ENCODE peak calls at places on chromosomes 2 and 18, in five cellular contexts. One of them, this sample, is unnamed.

GRCh38 chr2:165239230-165239629 is at the start of gene SCN2A:
- DNase-seq in transverse colon: no peak
- DNase-seq in AG09319: peak
- DNase-seq in lower lobe of right lung: no peak
- DNase-seq in nephron progenitor cell: peak
- DNase-seq in this sample: no peak

GRCh38 chr2:25161055-25161781 is 7.2 kb downstream of the POMC start:
- DNase-seq in nephron progenitor cell: no peak
- DNase-seq in transverse colon: peak
- DNase-seq in AG09319: no peak
- DNase-seq in lower lobe of right lung: peak
- DNase-seq in this sample: peak

GRCh38 chr2:233012301-233012971 is 620 bp downstream of the NGEF start:
- DNase-seq in AG09319: no peak
- DNase-seq in transverse colon: peak
- DNase-seq in nephron progenitor cell: no peak
- DNase-seq in lower lobe of right lung: no peak
- DNase-seq in this sample: no peak

GRCh38 chr18:68342039-68342659 is 372.8 kb downstream of the TMX3 start:
- DNase-seq in transverse colon: no peak
- DNase-seq in nephron progenitor cell: no peak
- DNase-seq in AG09319: no peak
- DNase-seq in lower lobe of right lung: no peak
- DNase-seq in this sample: no peak

GRCh38 chr2:40256649-40257048 is 195.2 kb downstream of the SLC8A1 start:
- DNase-seq in nephron progenitor cell: no peak
- DNase-seq in lower lobe of right lung: no peak
- DNase-seq in transverse colon: no peak
- DNase-seq in AG09319: no peak
- DNase-seq in this sample: no peak

GRCh38 chr2:112483047-112483473 is 1.1 kb downstream of the TTL start:
- DNase-seq in nephron progenitor cell: peak
- DNase-seq in AG09319: no peak
- DNase-seq in transverse colon: no peak
- DNase-seq in lower lobe of right lung: no peak
- DNase-seq in this sample: no peak

GRCh38 chr2:54099834-54100595 is 15.4 kb upstream of the ACYP2 start:
- DNase-seq in transverse colon: peak
- DNase-seq in AG09319: no peak
- DNase-seq in nephron progenitor cell: no peak
- DNase-seq in lower lobe of right lung: no peak
- DNase-seq in this sample: no peak

GRCh38 chr2:105417789-105418475 is 19.1 kb upstream of the FHL2 start:
- DNase-seq in lower lobe of right lung: no peak
- DNase-seq in transverse colon: no peak
- DNase-seq in nephron progenitor cell: no peak
- DNase-seq in AG09319: no peak
- DNase-seq in this sample: no peak

GRCh38 chr18:75811156-75811555 is 383.7 kb upstream of the SMIM21 start:
- DNase-seq in nephron progenitor cell: no peak
- DNase-seq in transverse colon: no peak
- DNase-seq in AG09319: no peak
- DNase-seq in lower lobe of right lung: no peak
- DNase-seq in this sample: no peak

GRCh38 chr18:55185391-55185790 is 226.1 kb upstream of the CCDC68 start:
- DNase-seq in AG09319: no peak
- DNase-seq in lower lobe of right lung: no peak
- DNase-seq in transverse colon: no peak
- DNase-seq in nephron progenitor cell: no peak
- DNase-seq in this sample: no peak

GRCh38 chr2:8797682-8798081 is 39.7 kb downstream of the KIDINS220 start:
- DNase-seq in lower lobe of right lung: no peak
- DNase-seq in nephron progenitor cell: no peak
- DNase-seq in AG09319: no peak
- DNase-seq in transverse colon: no peak
- DNase-seq in this sample: no peak

GRCh38 chr2:157460384-157460837 is 16.5 kb upstream of the CYTIP start:
- DNase-seq in AG09319: no peak
- DNase-seq in lower lobe of right lung: no peak
- DNase-seq in transverse colon: no peak
- DNase-seq in nephron progenitor cell: no peak
- DNase-seq in this sample: no peak

GRCh38 chr2:43609304-43609883 is 13.6 kb upstream of the THADA start:
- DNase-seq in nephron progenitor cell: peak
- DNase-seq in lower lobe of right lung: no peak
- DNase-seq in transverse colon: peak
- DNase-seq in AG09319: peak
- DNase-seq in this sample: peak

GRCh38 chr2:169661263-169661662 is 32.9 kb downstream of the CFAP210 start:
- DNase-seq in lower lobe of right lung: no peak
- DNase-seq in AG09319: no peak
- DNase-seq in nephron progenitor cell: no peak
- DNase-seq in transverse colon: no peak
- DNase-seq in this sample: no peak

GRCh38 chr2:216015722-216016464 is 2.5 kb upstream of the MREG start:
- DNase-seq in transverse colon: peak
- DNase-seq in nephron progenitor cell: no peak
- DNase-seq in AG09319: no peak
- DNase-seq in lower lobe of right lung: no peak
- DNase-seq in this sample: no peak

GRCh38 chr2:140502951-140503630 is 1627.7 kb downstream of the LRP1B start:
- DNase-seq in nephron progenitor cell: no peak
- DNase-seq in AG09319: no peak
- DNase-seq in transverse colon: no peak
- DNase-seq in lower lobe of right lung: no peak
- DNase-seq in this sample: no peak

GRCh38 chr2:173432049-173432754 is 77.5 kb downstream of the CDCA7 start:
- DNase-seq in lower lobe of right lung: no peak
- DNase-seq in nephron progenitor cell: no peak
- DNase-seq in AG09319: no peak
- DNase-seq in transverse colon: no peak
- DNase-seq in this sample: no peak

GRCh38 chr2:173431191-173431590 is 76.5 kb downstream of the CDCA7 start:
- DNase-seq in lower lobe of right lung: no peak
- DNase-seq in AG09319: no peak
- DNase-seq in nephron progenitor cell: no peak
- DNase-seq in transverse colon: no peak
- DNase-seq in this sample: no peak

DNA sequence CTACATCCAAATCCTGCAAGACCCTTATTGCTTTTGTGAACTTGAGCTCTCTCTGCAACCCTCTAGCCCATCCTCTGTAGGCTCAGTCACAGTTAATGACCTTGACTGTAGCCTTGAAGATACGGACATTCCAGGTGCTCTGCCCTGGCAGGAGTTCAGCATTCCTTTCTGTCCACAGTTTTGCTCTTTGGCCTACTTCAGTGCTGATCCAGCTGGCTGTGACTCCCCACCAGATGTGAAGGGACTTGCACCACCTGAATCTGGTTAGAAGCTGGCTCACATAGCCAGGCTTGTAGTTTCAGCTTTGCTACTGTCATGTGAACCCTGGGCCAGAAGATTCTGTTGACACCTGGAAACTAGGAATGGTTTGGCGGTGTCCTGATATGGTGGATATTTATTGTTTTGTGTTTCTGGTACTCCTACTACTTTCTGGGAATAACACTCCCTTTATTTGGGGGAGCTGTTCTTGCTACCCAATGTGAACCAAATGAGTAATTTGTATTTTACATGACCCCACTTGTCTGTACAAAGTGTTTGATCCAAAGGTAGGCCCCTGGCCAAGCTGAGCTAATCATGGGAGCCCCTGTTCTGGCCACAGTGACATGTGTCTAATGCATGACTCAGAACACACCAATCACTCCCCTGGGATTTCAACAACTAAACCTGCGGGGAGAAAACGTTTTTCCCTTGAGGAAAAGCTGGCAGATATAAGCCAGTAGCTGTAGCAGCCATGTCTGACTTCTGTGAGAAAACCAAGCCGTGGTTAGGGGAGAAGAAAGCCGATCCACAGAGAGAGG is 73.4 kb downstream of the CDCA7 start:
- DNase-seq in nephron progenitor cell: no peak
- DNase-seq in transverse colon: no peak
- DNase-seq in lower lobe of right lung: no peak
- DNase-seq in AG09319: no peak
- DNase-seq in this sample: no peak
- TF ChIP-seq CTCF in nephron progenitor cell: no peak
- TF ChIP-seq CTCF in transverse colon: no peak
- TF ChIP-seq CTCF in lower lobe of right lung: no peak
- TF ChIP-seq CTCF in AG09319: no peak
- TF ChIP-seq CTCF in this sample: no peak

DNA sequence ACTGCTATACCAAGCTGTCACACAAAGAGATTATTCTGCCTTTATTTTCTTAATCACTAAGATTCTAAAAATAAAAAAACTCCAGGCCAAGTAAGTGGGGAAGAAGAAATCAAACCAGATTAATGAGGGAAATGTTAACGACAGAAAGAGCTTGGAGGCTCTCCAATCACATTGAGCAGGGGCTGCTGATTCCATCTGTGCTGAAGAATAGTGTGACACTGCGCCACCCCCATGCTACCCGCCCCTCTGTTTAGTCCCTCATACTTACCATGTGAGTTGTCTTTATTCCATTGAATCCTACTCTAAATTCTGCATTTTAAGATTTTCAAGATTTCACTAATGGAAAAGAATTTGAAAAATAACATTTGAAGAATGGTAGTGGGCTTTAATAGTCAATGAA is 998.0 kb upstream of the CDH2 start:
- DNase-seq in nephron progenitor cell: no peak
- DNase-seq in transverse colon: no peak
- DNase-seq in AG09319: no peak
- DNase-seq in lower lobe of right lung: no peak
- DNase-seq in this sample: no peak
- TF ChIP-seq CTCF in nephron progenitor cell: no peak
- TF ChIP-seq CTCF in transverse colon: no peak
- TF ChIP-seq CTCF in AG09319: no peak
- TF ChIP-seq CTCF in lower lobe of right lung: no peak
- TF ChIP-seq CTCF in this sample: no peak

DNA sequence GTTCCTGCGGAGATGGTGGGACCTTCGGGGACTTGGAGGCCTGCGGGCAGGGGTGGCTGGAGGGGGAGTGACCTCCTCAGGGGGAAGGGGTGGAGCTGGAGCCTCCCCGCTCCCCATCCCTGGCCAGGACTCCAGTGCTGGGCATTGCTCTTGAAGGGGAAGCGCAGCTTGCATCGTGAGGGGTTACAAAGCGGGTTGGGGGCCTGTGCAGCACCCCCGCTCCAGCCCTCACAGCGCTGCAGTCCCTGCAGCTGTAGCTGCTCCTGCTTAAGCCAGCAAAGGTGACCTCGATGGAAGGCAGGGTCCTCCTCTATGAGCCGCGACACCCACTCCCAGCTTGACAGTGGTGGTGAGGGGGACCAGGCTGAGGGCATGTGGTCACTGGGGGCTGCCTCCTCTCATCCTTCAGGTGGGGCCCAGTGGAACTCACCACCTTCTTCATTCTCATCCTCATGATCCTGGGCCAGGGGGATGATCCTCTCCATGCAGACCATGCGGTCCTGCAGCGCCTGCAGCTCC is 36.7 kb upstream of the ANKRD62 start:
- DNase-seq in AG09319: no peak
- DNase-seq in nephron progenitor cell: no peak
- DNase-seq in lower lobe of right lung: no peak
- DNase-seq in transverse colon: no peak
- DNase-seq in this sample: no peak
- TF ChIP-seq CTCF in AG09319: no peak
- TF ChIP-seq CTCF in nephron progenitor cell: no peak
- TF ChIP-seq CTCF in lower lobe of right lung: no peak
- TF ChIP-seq CTCF in transverse colon: no peak
- TF ChIP-seq CTCF in this sample: no peak

DNA sequence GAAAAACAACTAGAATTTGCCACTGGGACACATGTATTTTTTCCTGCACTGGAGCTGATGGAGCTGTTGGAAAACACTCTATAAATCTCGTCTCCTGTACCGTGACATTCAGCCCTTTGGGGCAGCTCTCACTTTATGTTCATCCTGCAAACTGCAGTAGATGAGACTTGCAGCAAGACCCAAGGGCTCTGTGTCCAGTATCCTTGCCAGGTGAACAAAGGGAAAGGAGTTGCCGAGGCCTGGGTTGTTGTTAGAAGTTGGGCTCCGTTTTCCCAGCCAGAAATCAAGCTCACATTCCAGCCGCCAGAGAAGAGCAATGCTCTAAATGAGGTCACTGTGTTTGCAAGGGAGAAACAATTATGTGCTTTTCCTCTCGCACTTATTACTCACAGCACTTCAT is 285.1 kb downstream of the SLC4A3 start:
- DNase-seq in transverse colon: no peak
- DNase-seq in nephron progenitor cell: peak
- DNase-seq in lower lobe of right lung: no peak
- DNase-seq in AG09319: peak
- DNase-seq in this sample: no peak
- TF ChIP-seq CTCF in transverse colon: peak
- TF ChIP-seq CTCF in nephron progenitor cell: no peak
- TF ChIP-seq CTCF in lower lobe of right lung: no peak
- TF ChIP-seq CTCF in AG09319: peak
- TF ChIP-seq CTCF in this sample: no peak

DNA sequence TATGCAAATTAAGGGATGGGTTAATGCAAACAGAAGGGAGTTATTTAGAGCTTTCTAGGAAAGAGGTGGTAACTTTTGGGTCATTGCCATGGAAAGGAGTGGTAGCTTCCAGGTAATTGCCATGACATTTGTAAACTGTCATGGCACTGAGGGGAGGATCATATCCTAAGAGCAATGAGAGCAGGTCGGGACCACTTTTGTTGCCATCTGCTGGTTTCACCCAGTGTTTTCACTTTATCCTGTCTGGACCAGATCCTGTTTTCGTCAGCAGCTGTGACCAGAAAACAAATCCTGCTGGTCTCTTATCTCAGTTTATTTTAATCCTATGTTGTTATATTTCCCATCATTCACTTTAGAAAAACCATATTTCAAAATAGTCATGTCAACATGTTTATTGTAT is 874 bp downstream of the C2orf66 start:
- DNase-seq in transverse colon: no peak
- DNase-seq in lower lobe of right lung: no peak
- DNase-seq in nephron progenitor cell: no peak
- DNase-seq in AG09319: no peak
- DNase-seq in this sample: no peak
- TF ChIP-seq CTCF in transverse colon: no peak
- TF ChIP-seq CTCF in lower lobe of right lung: no peak
- TF ChIP-seq CTCF in nephron progenitor cell: no peak
- TF ChIP-seq CTCF in AG09319: no peak
- TF ChIP-seq CTCF in this sample: no peak